ENCODE peak calls at places on chromosomes 4 and X, in six cellular contexts. T is CD8-positive, alpha-beta T cell; Z is lower lobe of right lung; W is dorsolateral prefrontal cortex; B is fibroblast of lung; V is ovary. F is an unnamed sample.

GRCh38 chrX:150569155-150569477 is 695 bp downstream of the MTM1 start:
- DNase-seq in T (peak), Z (peak), W (no peak), B (peak), V (peak), F (no peak)

GRCh38 chrX:130715299-130715698 is 187.7 kb downstream of the ENOX2 start:
- DNase-seq in T (no peak), Z (no peak), W (no peak), B (peak), V (no peak), F (no peak)

GRCh38 chr4:12411072-12411471 is 982.4 kb upstream of the HS3ST1 start:
- DNase-seq in T (no peak), Z (no peak), W (no peak), B (peak), V (no peak), F (no peak)

GRCh38 chrX:37348237-37349130 is 680 bp upstream of the PRRG1 start:
- DNase-seq in T (no peak), Z (no peak), W (no peak), B (peak), V (no peak), F (no peak)

GRCh38 chr4:16582036-16582435 is 316.4 kb downstream of the LDB2 start:
- DNase-seq in T (no peak), Z (no peak), W (no peak), B (no peak), V (no peak), F (no peak)

GRCh38 chrX:9466115-9466495 is 1.2 kb downstream of the TBL1X start:
- DNase-seq in T (no peak), Z (peak), W (no peak), B (peak), V (peak), F (peak)

GRCh38 chr4:86959588-86960500 is 25.0 kb downstream of the AFF1 start:
- DNase-seq in T (no peak), Z (no peak), W (no peak), B (no peak), V (no peak), F (no peak)

GRCh38 chr4:14115106-14115505 is 487.6 kb upstream of the BOD1L1 start:
- DNase-seq in T (no peak), Z (no peak), W (no peak), B (no peak), V (no peak), F (no peak)

GRCh38 chrX:150460063-150460462 is 96.9 kb downstream of the MAMLD1 start:
- DNase-seq in T (no peak), Z (no peak), W (no peak), B (no peak), V (no peak), F (no peak)

GRCh38 chrX:7841084-7841805 is 1.7 kb upstream of the VCX start:
- DNase-seq in T (no peak), Z (no peak), W (no peak), B (no peak), V (no peak), F (no peak)

GRCh38 chrX:44239036-44239435 is 104.4 kb downstream of the EFHC2 start:
- DNase-seq in T (no peak), Z (no peak), W (no peak), B (no peak), V (no peak), F (no peak)

GRCh38 chrX:53071604-53072417 is 10.4 kb upstream of the TSPYL2 start:
- DNase-seq in T (no peak), Z (peak), W (no peak), B (peak), V (peak), F (no peak)

GRCh38 chrX:135688137-135688536 is 25.3 kb upstream of the CT45A1 start:
- DNase-seq in T (no peak), Z (no peak), W (no peak), B (no peak), V (no peak), F (no peak)

DNA sequence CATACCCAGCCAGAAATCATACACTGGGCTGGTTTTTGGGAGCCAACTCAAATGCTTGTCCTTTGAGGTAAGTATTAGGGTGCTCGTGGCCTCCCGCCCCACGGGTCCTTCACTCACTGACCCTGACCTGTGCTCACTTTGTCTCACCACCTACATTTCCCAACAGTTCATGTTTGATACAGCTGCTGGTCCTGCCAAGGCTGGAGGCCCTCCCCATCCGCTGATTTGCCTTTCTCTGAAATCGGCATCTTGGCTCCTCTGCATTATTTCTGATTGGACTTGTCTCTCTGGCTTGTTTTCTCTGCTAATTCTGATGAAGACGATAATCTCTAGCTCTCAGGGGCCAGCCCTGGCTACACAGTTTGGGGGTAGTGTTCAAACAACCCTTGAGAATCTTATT is 70.2 kb downstream of the SORBS2 start:
- DNase-seq in T (no peak), Z (no peak), W (no peak), B (no peak), V (no peak), F (no peak)
- H3K27ac ChIP-seq in T (no peak), Z (no peak), W (no peak), B (no peak), V (no peak), F (no peak)

GRCh38 chr4:123417813-123418212 is 21.2 kb downstream of the SPRY1 start:
- DNase-seq in T (no peak), Z (no peak), W (no peak), B (no peak), V (no peak), F (no peak)
- H3K27ac ChIP-seq in T (no peak), Z (peak), W (no peak), B (no peak), V (no peak), F (no peak)

GRCh38 chr4:105350859-105351494 is 122.9 kb downstream of the PPA2 start:
- DNase-seq in T (no peak), Z (no peak), W (no peak), B (peak), V (no peak), F (no peak)
- H3K27ac ChIP-seq in T (no peak), Z (no peak), W (no peak), B (no peak), V (no peak), F (no peak)

GRCh38 chr4:37985730-37986275 is 25.6 kb downstream of the PTTG2 start:
- DNase-seq in T (no peak), Z (no peak), W (no peak), B (no peak), V (no peak), F (no peak)
- H3K27ac ChIP-seq in T (no peak), Z (no peak), W (no peak), B (no peak), V (no peak), F (no peak)

GRCh38 chr4:179893967-179894590 is 2349.1 kb upstream of the TENM3 start:
- DNase-seq in T (no peak), Z (no peak), W (no peak), B (peak), V (no peak), F (no peak)
- H3K27ac ChIP-seq in T (no peak), Z (no peak), W (no peak), B (no peak), V (no peak), F (no peak)

GRCh38 chr4:2067446-2068197 is 8.5 kb downstream of the NAT8L start:
- DNase-seq in T (no peak), Z (peak), W (no peak), B (no peak), V (peak), F (no peak)
- H3K27ac ChIP-seq in T (no peak), Z (no peak), W (peak), B (no peak), V (no peak), F (no peak)

GRCh38 chr4:165493359-165493758 is 114.6 kb downstream of the CPE start:
- DNase-seq in T (peak), Z (peak), W (no peak), B (peak), V (peak), F (no peak)

GRCh38 chr4:165489786-165490185 is 111.0 kb downstream of the CPE start:
- DNase-seq in T (no peak), Z (no peak), W (no peak), B (no peak), V (no peak), F (no peak)
- H3K27ac ChIP-seq in T (no peak), Z (no peak), W (no peak), B (no peak), V (no peak), F (no peak)

GRCh38 chr4:159284733-159285132 is 181.9 kb downstream of the RAPGEF2 start:
- DNase-seq in T (no peak), Z (no peak), W (no peak), B (no peak), V (no peak), F (no peak)
- H3K27ac ChIP-seq in T (no peak), Z (no peak), W (peak), B (no peak), V (no peak), F (no peak)

GRCh38 chr4:141133146-141134006 is at the start of gene RNF150:
- DNase-seq in T (no peak), Z (peak), W (peak), B (peak), V (peak), F (peak)
- H3K27ac ChIP-seq in T (no peak), Z (no peak), W (peak), B (peak), V (peak), F (peak)